ENCODE peak calls at places on chromosomes 6 and 20, in seven cellular contexts. A is SK-N-SH, E is GM12892, R is H1, B is GM12878, N is K562, Q is HepG2. C is an unnamed sample.

GRCh38 chr6:52726741-52727535 is 36.3 kb downstream of the GSTA2 start:
- DNase-seq in B (no peak), N (no peak), R (no peak), Q (no peak), A (no peak), E (no peak), C (no peak)

GRCh38 chr20:53869466-53870258 is 200.7 kb downstream of the BCAS1 start:
- DNase-seq in B (peak), N (peak), A (peak), Q (peak), E (no peak), R (no peak), C (no peak)

GRCh38 chr6:27213544-27214125 is 33.9 kb upstream of the PRSS16 start:
- DNase-seq in A (no peak), N (peak), Q (no peak), E (no peak), B (no peak), R (no peak), C (no peak)

GRCh38 chr6:116010400-116011095 is 50.1 kb downstream of the FRK start:
- DNase-seq in A (peak), N (peak), E (no peak), R (peak), Q (peak), B (no peak), C (no peak)

GRCh38 chr6:6678811-6679210 is 90.3 kb downstream of the LY86 start:
- DNase-seq in R (no peak), B (no peak), Q (no peak), E (no peak), A (no peak), N (no peak), C (no peak)

GRCh38 chr6:89002523-89002922 is 39.1 kb upstream of the RNGTT start:
- DNase-seq in A (no peak), R (no peak), E (no peak), Q (no peak), B (no peak), N (no peak), C (no peak)

GRCh38 chr6:64683682-64684081 is 1023.3 kb downstream of the EYS start:
- DNase-seq in R (no peak), N (no peak), Q (peak), A (no peak), E (no peak), B (no peak), C (no peak)

GRCh38 chr6:141677598-141678211 is 455.0 kb upstream of the GJE1 start:
- DNase-seq in Q (peak), E (no peak), A (peak), R (no peak), N (no peak), B (no peak), C (no peak)

GRCh38 chr20:52010541-52010940 is 181.0 kb downstream of the ZFP64 start:
- DNase-seq in B (no peak), Q (no peak), A (no peak), N (no peak), R (no peak), E (no peak), C (no peak)

GRCh38 chr6:100335999-100336398 is 128.7 kb downstream of the SIM1 start:
- DNase-seq in E (no peak), B (no peak), Q (no peak), A (no peak), N (no peak), R (no peak), C (no peak)

GRCh38 chr6:134466751-134467525 is 149.0 kb upstream of the SGK1 start:
- DNase-seq in B (no peak), E (no peak), Q (peak), N (no peak), R (no peak), A (no peak), C (no peak)

GRCh38 chr6:35624341-35625070 is 64.2 kb downstream of the FKBP5 start:
- DNase-seq in E (no peak), Q (peak), A (peak), R (no peak), B (no peak), N (no peak), C (no peak)

GRCh38 chr20:3843490-3843889 is 3.1 kb upstream of the MAVS start:
- DNase-seq in N (peak), Q (peak), R (no peak), B (no peak), A (no peak), E (no peak), C (no peak)

GRCh38 chr6:49664817-49665216 is 28.2 kb upstream of the RHAG start:
- DNase-seq in N (no peak), B (no peak), E (no peak), R (no peak), Q (no peak), A (no peak), C (no peak)

GRCh38 chr6:55918639-55919038 is 43.2 kb upstream of the BMP5 start:
- DNase-seq in N (no peak), E (no peak), R (no peak), Q (no peak), B (no peak), A (no peak), C (no peak)

GRCh38 chr20:13681248-13682125 is 42.8 kb upstream of the TASP1 start:
- DNase-seq in N (no peak), E (peak), Q (peak), A (no peak), R (no peak), B (peak), C (peak)

GRCh38 chr6:39330476-39330875 is 8.0 kb upstream of the KCNK16 start:
- DNase-seq in N (no peak), Q (no peak), E (no peak), B (no peak), R (no peak), A (no peak), C (no peak)

GRCh38 chr20:39775110-39775509 is 813.0 kb downstream of the DHX35 start:
- DNase-seq in N (no peak), B (no peak), Q (no peak), E (no peak), A (no peak), R (no peak), C (no peak)

GRCh38 chr6:44267252-44267651 is 1.9 kb upstream of the NFKBIE start:
- DNase-seq in R (no peak), N (no peak), B (no peak), Q (no peak), E (no peak), A (no peak), C (no peak)

GRCh38 chr6:109009761-109010612 is 84.7 kb downstream of the SESN1 start:
- DNase-seq in E (no peak), Q (no peak), B (no peak), R (no peak), N (no peak), A (no peak), C (no peak)

GRCh38 chr20:60262967-60263603 is 304.9 kb downstream of the CDH26 start:
- DNase-seq in Q (peak), N (peak), E (peak), A (peak), R (peak), B (no peak), C (peak)

GRCh38 chr6:6803180-6803978 is 214.9 kb downstream of the LY86 start:
- DNase-seq in A (no peak), B (no peak), N (no peak), E (peak), Q (no peak), R (no peak), C (peak)

GRCh38 chr6:75526502-75527127 is 33.0 kb upstream of the FILIP1 start:
- DNase-seq in A (peak), Q (peak), B (peak), N (peak), E (no peak), R (no peak), C (no peak)

GRCh38 chr6:113301651-113302050 is 555.5 kb upstream of the MARCKS start:
- DNase-seq in B (no peak), A (no peak), E (no peak), R (no peak), Q (no peak), N (no peak), C (no peak)

GRCh38 chr6:29477923-29478450 is 9.8 kb downstream of the MAS1L start:
- DNase-seq in B (no peak), N (no peak), E (no peak), A (no peak), Q (no peak), R (no peak), C (no peak)

GRCh38 chr6:16514249-16514648 is 247.0 kb downstream of the ATXN1 start:
- DNase-seq in N (peak), E (no peak), B (no peak), R (no peak), Q (peak), A (peak), C (no peak)

GRCh38 chr20:51193066-51193772 is 170.3 kb upstream of the KCNG1 start:
- DNase-seq in R (no peak), Q (no peak), E (no peak), A (no peak), B (no peak), N (no peak), C (no peak)

GRCh38 chr6:13049666-13050254 is 278.6 kb downstream of the TBC1D7 start:
- DNase-seq in N (no peak), E (no peak), R (no peak), A (no peak), Q (no peak), B (no peak), C (no peak)

GRCh38 chr6:13048113-13048512 is 280.2 kb downstream of the TBC1D7 start:
- DNase-seq in E (no peak), N (no peak), A (no peak), B (no peak), R (no peak), Q (no peak), C (no peak)

GRCh38 chr6:13058043-13058442 is 270.3 kb downstream of the TBC1D7 start:
- DNase-seq in E (no peak), Q (no peak), B (no peak), A (no peak), N (no peak), R (no peak), C (no peak)

DNA sequence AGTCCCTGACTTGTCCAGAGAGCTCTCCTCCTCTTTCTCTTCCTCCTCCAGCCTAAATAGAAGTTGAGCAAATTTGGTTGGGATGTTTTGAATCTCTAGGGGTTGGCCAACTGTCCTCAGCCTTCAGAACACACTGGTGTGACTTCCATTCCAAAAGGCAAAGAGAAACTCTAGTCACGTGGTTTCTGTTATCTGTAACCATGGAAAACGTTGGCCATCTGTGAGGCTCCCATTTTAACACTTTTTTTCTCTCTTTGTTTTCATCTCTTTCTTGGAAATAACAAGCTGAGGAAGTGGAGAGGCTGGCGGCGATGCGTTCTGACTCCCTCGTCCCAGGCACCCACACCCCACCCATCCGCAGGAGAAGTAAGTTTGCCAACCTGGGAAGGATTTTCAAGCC is 275.3 kb downstream of the TBC1D7 start:
- DNase-seq in B (no peak), N (no peak), R (no peak), A (no peak), Q (no peak), E (no peak), C (no peak)
- TF ChIP-seq TAF1 in B (no peak), N (no peak), R (no peak), A (no peak), Q (no peak), E (no peak), C (no peak)

DNA sequence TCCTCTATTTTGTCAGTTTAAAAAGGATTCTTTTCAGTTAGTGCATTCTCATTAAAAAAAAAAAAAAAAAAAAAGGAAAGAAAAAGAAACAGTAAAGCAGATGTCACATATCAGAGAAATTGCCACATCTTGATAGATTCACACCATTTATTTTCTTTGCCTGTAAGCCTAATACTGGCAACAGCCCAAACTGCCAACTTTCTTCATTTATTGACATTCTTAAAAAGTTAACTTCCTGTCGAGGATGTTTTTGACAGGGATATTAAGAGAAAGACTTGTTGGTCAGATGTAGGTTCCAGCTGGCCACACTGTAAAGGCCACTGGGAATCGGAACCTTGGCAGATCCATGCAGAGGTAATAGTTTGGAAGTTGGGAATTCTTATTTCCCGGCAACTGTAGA is 332.6 kb downstream of the NRN1 start:
- DNase-seq in E (no peak), A (no peak), N (no peak), R (no peak), B (no peak), Q (no peak), C (no peak)
- TF ChIP-seq TAF1 in E (no peak), A (no peak), N (no peak), R (no peak), B (no peak), Q (no peak), C (no peak)

GRCh38 chr20:36607586-36608387 is 2.2 kb downstream of the RAB5IF start:
- DNase-seq in Q (peak), A (no peak), N (no peak), R (no peak), B (no peak), E (no peak), C (no peak)

GRCh38 chr20:36606171-36607116 is 865 bp downstream of the RAB5IF start:
- DNase-seq in E (no peak), N (no peak), R (no peak), B (no peak), A (no peak), Q (peak), C (no peak)

GRCh38 chr20:36601546-36601945 is 4.0 kb upstream of the RAB5IF start:
- DNase-seq in E (no peak), N (no peak), A (no peak), R (no peak), Q (no peak), B (no peak), C (no peak)

GRCh38 chr20:36605309-36606170 is at the start of gene RAB5IF:
- DNase-seq in A (peak), Q (peak), B (peak), N (peak), E (peak), R (peak), C (peak)

GRCh38 chr20:36604952-36605308 is 649 bp upstream of the RAB5IF start:
- DNase-seq in R (no peak), Q (no peak), N (no peak), A (peak), E (peak), B (peak), C (no peak)
- TF ChIP-seq TAF1 in R (no peak), Q (no peak), N (no peak), A (no peak), E (no peak), B (peak), C (peak)

GRCh38 chr20:57785720-57786119 is 75.9 kb upstream of the PMEPA1 start:
- DNase-seq in A (no peak), R (no peak), Q (no peak), E (no peak), N (no peak), B (no peak), C (no peak)
- TF ChIP-seq TAF1 in A (no peak), R (no peak), Q (no peak), E (no peak), N (no peak), B (no peak), C (no peak)

GRCh38 chr20:18514127-18514526 is 6.4 kb downstream of the SEC23B start:
- DNase-seq in E (no peak), B (no peak), R (no peak), Q (no peak), N (no peak), A (no peak), C (no peak)

GRCh38 chr20:18507218-18508191 is at the start of gene SEC23B:
- DNase-seq in E (peak), N (peak), Q (peak), A (peak), R (peak), B (peak), C (peak)

GRCh38 chr20:18511566-18511965 is 3.8 kb downstream of the SEC23B start:
- DNase-seq in E (no peak), R (no peak), A (no peak), Q (no peak), N (no peak), B (no peak), C (no peak)

DNA sequence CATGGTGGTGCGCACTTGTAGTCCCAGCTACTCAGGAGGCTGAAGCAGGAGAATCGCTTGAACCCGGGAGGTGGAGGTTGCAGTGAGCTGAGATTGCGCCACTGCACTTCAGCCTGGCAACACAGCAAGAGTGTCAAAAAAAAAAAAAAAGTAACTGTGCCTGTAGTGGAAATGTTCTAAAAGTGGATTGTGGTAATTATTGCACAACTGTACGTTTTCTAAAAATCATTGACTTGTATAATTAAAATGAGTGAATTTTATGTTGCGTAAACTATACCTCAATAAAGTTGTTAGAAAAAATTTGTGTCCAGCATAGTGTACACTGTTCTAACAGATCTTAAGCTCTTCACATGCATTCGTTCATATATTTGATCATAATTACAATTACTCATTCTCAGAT is 5.5 kb downstream of the SEC23B start:
- DNase-seq in B (no peak), N (no peak), A (no peak), Q (no peak), E (no peak), R (no peak), C (no peak)
- TF ChIP-seq TAF1 in B (no peak), N (no peak), A (no peak), Q (no peak), E (no peak), R (no peak), C (no peak)

GRCh38 chr6:30836957-30837356 is 47.4 kb upstream of the DDR1 start:
- DNase-seq in A (no peak), B (no peak), E (no peak), Q (no peak), R (no peak), N (no peak), C (no peak)
- TF ChIP-seq TAF1 in A (no peak), B (no peak), E (no peak), Q (no peak), R (no peak), N (no peak), C (no peak)

GRCh38 chr6:12241493-12242214 is 48.5 kb upstream of the EDN1 start:
- DNase-seq in R (no peak), B (no peak), E (no peak), N (no peak), A (no peak), Q (no peak), C (no peak)
- TF ChIP-seq TAF1 in R (no peak), B (no peak), E (no peak), N (no peak), A (no peak), Q (no peak), C (no peak)

GRCh38 chr6:14881399-14881798 is 364.5 kb upstream of the JARID2 start:
- DNase-seq in E (no peak), A (no peak), B (no peak), N (no peak), R (no peak), Q (no peak), C (no peak)
- TF ChIP-seq TAF1 in E (no peak), A (no peak), B (no peak), N (no peak), R (no peak), Q (no peak), C (no peak)

GRCh38 chr6:154995241-154996162 is at the start of gene TIAM2:
- DNase-seq in R (no peak), B (no peak), E (no peak), A (peak), Q (no peak), N (no peak), C (peak)
- TF ChIP-seq TAF1 in R (no peak), B (no peak), E (no peak), A (no peak), Q (no peak), N (no peak), C (no peak)

GRCh38 chr20:22582960-22583772 is 1.2 kb downstream of the FOXA2 start:
- DNase-seq in R (no peak), E (no peak), A (no peak), B (no peak), N (no peak), Q (peak), C (no peak)

GRCh38 chr20:22584922-22585785 is 782 bp upstream of the FOXA2 start:
- DNase-seq in Q (peak), B (no peak), N (peak), E (no peak), R (no peak), A (no peak), C (no peak)

GRCh38 chr20:22585786-22586493 is 1.6 kb upstream of the FOXA2 start:
- DNase-seq in A (no peak), N (no peak), R (no peak), Q (no peak), E (no peak), B (no peak), C (no peak)

GRCh38 chr20:22583773-22584629 is at the start of gene FOXA2:
- DNase-seq in B (no peak), R (no peak), N (peak), E (no peak), Q (peak), A (no peak), C (no peak)

GRCh38 chr20:22584630-22584921 is 204 bp upstream of the FOXA2 start:
- DNase-seq in Q (peak), B (no peak), R (no peak), N (no peak), E (no peak), A (no peak), C (no peak)
- TF ChIP-seq TAF1 in Q (no peak), B (no peak), R (no peak), N (no peak), E (no peak), A (no peak), C (no peak)